ENCODE peak calls at places on chromosomes 4 and X, in six cellular contexts. O is lower leg skin, Y is A549, T is body of pancreas, W is esophagus squamous epithelium, B is breast epithelium. X is an unnamed sample.

GRCh38 chr4:85697864-85698263 is 222.9 kb downstream of the ARHGAP24 start:
- DNase-seq in O (no peak), Y (no peak), T (no peak), W (no peak), B (no peak), X (no peak)

GRCh38 chr4:71210831-71211230 is 128.0 kb upstream of the SLC4A4 start:
- DNase-seq in O (no peak), Y (no peak), T (no peak), W (no peak), B (no peak), X (no peak)

GRCh38 chr4:182242793-182243192 is 409 bp upstream of the TENM3 start:
- DNase-seq in O (no peak), Y (no peak), T (no peak), W (no peak), B (no peak), X (no peak)

GRCh38 chr4:174873931-174874330 is 44.2 kb upstream of the ADAM29 start:
- DNase-seq in O (no peak), Y (peak), T (no peak), W (no peak), B (no peak), X (no peak)

GRCh38 chr4:163343604-163344146 is at the start of gene NPY5R:
- DNase-seq in O (no peak), Y (no peak), T (no peak), W (no peak), B (no peak), X (no peak)

GRCh38 chr4:186628058-186628711 is 72.8 kb upstream of the MTNR1A start:
- DNase-seq in O (no peak), Y (no peak), T (no peak), W (no peak), B (no peak), X (no peak)

GRCh38 chr4:24537025-24537424 is 47.3 kb downstream of the DHX15 start:
- DNase-seq in O (no peak), Y (no peak), T (no peak), W (no peak), B (no peak), X (no peak)

GRCh38 chr4:125085-125820 is 952 bp downstream of the ZNF718 start:
- DNase-seq in O (no peak), Y (peak), T (peak), W (no peak), B (peak), X (no peak)

GRCh38 chr4:158870282-158871049 is 101.6 kb downstream of the FNIP2 start:
- DNase-seq in O (no peak), Y (no peak), T (no peak), W (no peak), B (no peak), X (no peak)

GRCh38 chr4:109494538-109494937 is 60.9 kb downstream of the SEC24B start:
- DNase-seq in O (no peak), Y (no peak), T (no peak), W (no peak), B (no peak), X (no peak)

GRCh38 chrX:46777971-46778810 is 19.3 kb upstream of the SLC9A7 start:
- DNase-seq in O (no peak), Y (no peak), T (no peak), W (no peak), B (no peak), X (no peak)

GRCh38 chrX:13398839-13399238 is 79.0 kb upstream of the ATXN3L start:
- DNase-seq in O (no peak), Y (no peak), T (no peak), W (no peak), B (no peak), X (no peak)

GRCh38 chr4:5656415-5656814 is 51.9 kb downstream of the EVC2 start:
- DNase-seq in O (no peak), Y (no peak), T (no peak), W (no peak), B (no peak), X (no peak)

GRCh38 chr4:128463006-128463405 is 175.4 kb upstream of the PGRMC2 start:
- DNase-seq in O (no peak), Y (no peak), T (no peak), W (no peak), B (no peak), X (no peak)

GRCh38 chr4:128471576-128471975 is 184.0 kb upstream of the PGRMC2 start:
- DNase-seq in O (no peak), Y (no peak), T (no peak), W (no peak), B (no peak), X (no peak)

GRCh38 chr4:128465523-128465922 is 177.9 kb upstream of the PGRMC2 start:
- DNase-seq in O (no peak), Y (no peak), T (no peak), W (no peak), B (no peak), X (no peak)

GRCh38 chr4:128470492-128471053 is 183.0 kb upstream of the PGRMC2 start:
- DNase-seq in O (no peak), Y (no peak), T (no peak), W (no peak), B (no peak), X (no peak)

GRCh38 chr4:128468485-128468989 is 180.9 kb upstream of the PGRMC2 start:
- DNase-seq in O (peak), Y (peak), T (peak), W (no peak), B (no peak), X (no peak)
- TF ChIP-seq POLR2A in O (no peak), Y (no peak), T (no peak), W (no peak), B (no peak), X (no peak)

GRCh38 chr4:138242076-138242829 is at the start of gene SLC7A11:
- DNase-seq in O (peak), Y (peak), T (peak), W (peak), B (peak), X (peak)
- TF ChIP-seq POLR2A in O (no peak), Y (peak), T (peak), W (no peak), B (no peak), X (peak)

GRCh38 chr4:118834960-118835895 is 698 bp downstream of the SEC24D start:
- DNase-seq in O (peak), Y (peak), T (peak), W (peak), B (peak), X (no peak)
- TF ChIP-seq POLR2A in O (no peak), Y (no peak), T (peak), W (no peak), B (peak), X (peak)

GRCh38 chrX:2928127-2928582 is 984 bp downstream of the ARSD start:
- DNase-seq in O (peak), Y (no peak), T (peak), W (peak), B (peak), X (no peak)
- TF ChIP-seq POLR2A in O (no peak), Y (no peak), T (no peak), W (no peak), B (no peak), X (no peak)

GRCh38 chrX:53440101-53440500 is 5.9 kb upstream of the HSD17B10 start:
- DNase-seq in O (no peak), Y (no peak), T (no peak), W (no peak), B (no peak), X (no peak)

GRCh38 chrX:53442322-53442631 is 8.1 kb upstream of the HSD17B10 start:
- DNase-seq in O (no peak), Y (no peak), T (peak), W (no peak), B (no peak), X (no peak)

GRCh38 chrX:53440631-53441517 is 6.7 kb upstream of the HSD17B10 start:
- DNase-seq in O (peak), Y (peak), T (peak), W (peak), B (peak), X (no peak)

GRCh38 chrX:53438832-53439230 is 4.7 kb upstream of the HSD17B10 start:
- DNase-seq in O (no peak), Y (no peak), T (no peak), W (no peak), B (no peak), X (no peak)

GRCh38 chrX:53441531-53442321 is 7.6 kb upstream of the HSD17B10 start:
- DNase-seq in O (peak), Y (peak), T (peak), W (peak), B (peak), X (peak)
- TF ChIP-seq POLR2A in O (no peak), Y (peak), T (no peak), W (no peak), B (no peak), X (no peak)

GRCh38 chr4:139815646-139816601 is 150.3 kb downstream of the MGST2 start:
- DNase-seq in O (peak), Y (peak), T (peak), W (no peak), B (no peak), X (no peak)
- TF ChIP-seq POLR2A in O (no peak), Y (no peak), T (no peak), W (no peak), B (no peak), X (no peak)

DNA sequence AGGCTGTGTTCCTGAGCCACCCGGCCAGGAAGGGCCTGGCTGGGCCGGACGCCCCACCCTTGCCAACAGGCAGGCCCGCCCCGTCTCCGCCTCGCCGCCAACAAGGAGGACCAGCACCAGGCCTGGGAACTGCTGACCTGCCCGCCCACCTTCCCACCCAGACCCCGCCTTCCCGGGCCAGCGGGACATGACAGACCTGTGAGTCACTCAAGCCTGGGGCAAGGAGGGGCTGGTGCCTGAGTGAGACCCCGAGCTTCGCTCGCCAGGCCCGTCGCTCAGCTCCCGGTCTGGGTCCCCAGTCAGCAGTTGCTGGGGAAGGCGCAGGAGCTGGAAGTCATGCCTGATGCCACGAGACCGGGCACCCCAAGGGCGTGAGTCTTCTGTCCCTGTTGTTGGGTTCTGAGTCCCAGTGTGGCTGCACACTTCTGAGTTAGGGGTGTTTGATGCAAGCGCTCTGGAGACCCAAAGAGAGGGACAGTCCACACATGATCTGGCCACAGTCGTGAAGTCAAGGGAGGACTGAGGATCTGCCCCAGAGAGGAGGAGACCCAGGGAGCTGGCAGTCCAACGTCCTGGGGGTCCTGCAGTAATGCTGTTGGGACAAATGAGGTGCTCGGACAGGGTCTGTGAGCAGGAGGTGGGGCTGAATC is at the start of gene DNASE1L1:
- DNase-seq in O (peak), Y (peak), T (peak), W (no peak), B (peak), X (peak)
- TF ChIP-seq POLR2A in O (no peak), Y (no peak), T (no peak), W (no peak), B (no peak), X (no peak)

DNA sequence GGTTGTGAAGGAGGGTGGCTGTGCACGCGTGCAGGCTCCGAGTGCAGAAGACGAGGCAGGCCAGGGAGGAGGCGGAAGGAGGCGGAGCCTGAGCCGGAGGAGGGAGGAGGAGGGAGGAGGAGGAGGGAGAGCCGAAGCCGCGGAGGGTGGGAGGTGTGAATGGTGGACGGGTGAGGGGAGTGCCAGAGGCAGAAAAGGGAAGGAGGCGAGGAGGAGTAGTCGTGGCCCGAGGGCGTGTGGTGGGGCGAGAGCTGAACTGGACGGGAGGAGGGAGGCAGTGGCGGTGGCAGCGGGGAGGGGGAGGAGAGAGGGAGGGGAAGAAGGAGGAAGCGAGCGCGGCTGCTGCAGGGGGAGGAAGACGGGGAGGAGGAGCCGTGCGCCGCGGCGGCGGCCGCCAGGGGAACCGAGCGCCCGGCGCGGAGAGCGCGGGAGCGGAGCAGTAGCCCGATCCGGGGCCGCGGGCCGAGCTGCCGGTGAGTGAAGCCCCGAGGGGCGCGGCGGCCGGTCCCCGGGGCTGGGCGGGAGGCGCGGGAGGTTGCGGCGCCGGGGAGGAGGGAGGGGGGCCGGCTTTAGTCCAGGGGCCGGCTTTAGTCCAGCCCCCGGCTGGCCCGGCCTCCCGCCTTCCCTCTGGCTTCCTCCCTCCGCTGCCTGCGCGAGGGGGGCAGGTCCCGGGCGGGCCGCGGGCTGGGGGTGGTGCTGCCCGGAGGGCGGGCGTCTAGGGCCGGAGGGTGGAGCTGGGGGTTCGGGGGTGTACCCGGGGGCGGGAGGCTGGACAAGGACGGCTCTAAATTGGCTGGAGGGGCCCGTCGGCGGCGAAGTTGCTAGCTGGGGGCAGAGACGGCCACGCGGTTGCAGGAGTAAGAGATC is at the start of gene TMEM164:
- DNase-seq in O (peak), Y (peak), T (peak), W (peak), B (peak), X (peak)
- TF ChIP-seq POLR2A in O (no peak), Y (peak), T (peak), W (no peak), B (no peak), X (no peak)

GRCh38 chr4:139176299-139177048 is 544 bp downstream of the ELF2 start:
- DNase-seq in O (peak), Y (peak), T (peak), W (peak), B (peak), X (peak)
- TF ChIP-seq POLR2A in O (no peak), Y (no peak), T (peak), W (no peak), B (no peak), X (no peak)

X was measured in GM12892.